ENCODE peak calls at places on chromosomes 4 and X, in six cellular contexts. One of them, this sample, is unnamed.

GRCh38 chr4:7073526-7074390 is 5.9 kb upstream of the GRPEL1 start:
- DNase-seq in WERI-Rb-1: peak; percentile 70
- DNase-seq in HepG2: peak; percentile 77
- DNase-seq in neuronal stem cell: peak; percentile 69
- DNase-seq in A673: peak; percentile 78
- DNase-seq in OCI-LY7: peak; percentile 68
- DNase-seq in this sample: peak; percentile 31

GRCh38 chr4:120765271-120765985 is 157.1 kb downstream of the PRDM5 start:
- DNase-seq in OCI-LY7: peak; percentile 70
- DNase-seq in HepG2: no peak
- DNase-seq in A673: no peak
- DNase-seq in WERI-Rb-1: no peak
- DNase-seq in neuronal stem cell: no peak
- DNase-seq in this sample: no peak

GRCh38 chrX:79369871-79370270 is 2.7 kb upstream of the ITM2A start:
- DNase-seq in neuronal stem cell: no peak
- DNase-seq in A673: no peak
- DNase-seq in HepG2: no peak
- DNase-seq in WERI-Rb-1: no peak
- DNase-seq in OCI-LY7: no peak
- DNase-seq in this sample: no peak

GRCh38 chr4:166279261-166279660 is 406.2 kb downstream of the TLL1 start:
- DNase-seq in HepG2: no peak
- DNase-seq in WERI-Rb-1: no peak
- DNase-seq in A673: peak; percentile 58
- DNase-seq in OCI-LY7: no peak
- DNase-seq in neuronal stem cell: no peak
- DNase-seq in this sample: peak; percentile 56

GRCh38 chr4:184021389-184021788 is 116.3 kb downstream of the STOX2 start:
- DNase-seq in HepG2: no peak
- DNase-seq in OCI-LY7: no peak
- DNase-seq in neuronal stem cell: no peak
- DNase-seq in WERI-Rb-1: no peak
- DNase-seq in A673: no peak
- DNase-seq in this sample: no peak

GRCh38 chrX:40166582-40166981 is 68.8 kb upstream of the BCOR start:
- DNase-seq in OCI-LY7: peak; percentile 80
- DNase-seq in A673: peak; percentile 75
- DNase-seq in HepG2: no peak
- DNase-seq in neuronal stem cell: no peak
- DNase-seq in WERI-Rb-1: peak; percentile 74
- DNase-seq in this sample: peak; percentile 57

GRCh38 chr4:156538210-156538609 is 433.4 kb downstream of the PDGFC start:
- DNase-seq in neuronal stem cell: no peak
- DNase-seq in WERI-Rb-1: no peak
- DNase-seq in A673: no peak
- DNase-seq in HepG2: no peak
- DNase-seq in OCI-LY7: no peak
- DNase-seq in this sample: no peak

GRCh38 chr4:107497054-107497453 is 223.0 kb downstream of the PAPSS1 start:
- DNase-seq in OCI-LY7: no peak
- DNase-seq in HepG2: no peak
- DNase-seq in A673: no peak
- DNase-seq in neuronal stem cell: no peak
- DNase-seq in WERI-Rb-1: no peak
- DNase-seq in this sample: peak; percentile 12

GRCh38 chr4:156931267-156931666 is 40.3 kb downstream of the PDGFC start:
- DNase-seq in HepG2: peak; percentile 70
- DNase-seq in A673: peak; percentile 82
- DNase-seq in WERI-Rb-1: no peak
- DNase-seq in neuronal stem cell: no peak
- DNase-seq in OCI-LY7: no peak
- DNase-seq in this sample: no peak

GRCh38 chr4:81472249-81473085 is 760 bp upstream of the RASGEF1B start:
- DNase-seq in neuronal stem cell: peak; percentile 35
- DNase-seq in OCI-LY7: peak; percentile 90
- DNase-seq in A673: peak; percentile 67
- DNase-seq in WERI-Rb-1: peak; percentile 36
- DNase-seq in HepG2: peak; percentile 24
- DNase-seq in this sample: peak; percentile 63

GRCh38 chr4:55670695-55671094 is 34.6 kb upstream of the NMU start:
- DNase-seq in WERI-Rb-1: no peak
- DNase-seq in HepG2: no peak
- DNase-seq in neuronal stem cell: no peak
- DNase-seq in A673: no peak
- DNase-seq in OCI-LY7: no peak
- DNase-seq in this sample: no peak

GRCh38 chr4:25022198-25022597 is 8.5 kb downstream of the LGI2 start:
- DNase-seq in OCI-LY7: no peak
- DNase-seq in neuronal stem cell: no peak
- DNase-seq in A673: no peak
- DNase-seq in HepG2: no peak
- DNase-seq in WERI-Rb-1: no peak
- DNase-seq in this sample: no peak

GRCh38 chr4:41257257-41257900 is 651 bp downstream of the UCHL1 start:
- DNase-seq in HepG2: no peak
- DNase-seq in neuronal stem cell: peak; percentile 53
- DNase-seq in A673: peak; percentile 85
- DNase-seq in WERI-Rb-1: peak; percentile 76
- DNase-seq in OCI-LY7: peak; percentile 79
- DNase-seq in this sample: no peak

GRCh38 chrX:47854474-47854873 is 17.8 kb downstream of the ZNF81 start:
- DNase-seq in OCI-LY7: peak; percentile 22
- DNase-seq in HepG2: no peak
- DNase-seq in neuronal stem cell: no peak
- DNase-seq in WERI-Rb-1: peak; percentile 50
- DNase-seq in A673: peak; percentile 52
- DNase-seq in this sample: no peak

DNA sequence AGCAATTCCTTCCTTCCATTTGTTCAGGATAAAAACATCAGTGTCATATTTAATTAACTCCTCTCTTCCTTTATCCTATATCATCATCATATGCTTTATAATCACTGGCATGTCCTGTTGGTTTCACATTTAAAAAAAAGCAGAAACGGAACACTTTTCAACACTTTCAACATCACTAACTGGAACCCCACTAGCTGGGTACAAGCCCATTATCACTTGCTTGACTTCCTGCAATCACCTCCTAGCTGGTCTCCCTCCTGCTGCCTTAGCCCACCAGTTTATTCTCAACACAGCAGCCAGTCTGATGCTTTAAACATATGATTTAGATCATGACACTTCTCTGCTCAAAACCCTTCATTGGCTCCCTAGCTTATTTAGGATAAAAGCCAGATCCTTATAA is 116.4 kb upstream of the LSM6 start:
- DNase-seq in neuronal stem cell: no peak
- DNase-seq in WERI-Rb-1: no peak
- DNase-seq in HepG2: no peak
- DNase-seq in OCI-LY7: peak; percentile 85
- DNase-seq in A673: no peak
- DNase-seq in this sample: no peak
- H3K4me3 ChIP-seq in neuronal stem cell: no peak overlapping the region
- H3K4me3 ChIP-seq in WERI-Rb-1: no peak overlapping the region
- H3K4me3 ChIP-seq in HepG2: no peak overlapping the region
- H3K4me3 ChIP-seq in OCI-LY7: peak overlapping the region; percentile 60
- H3K4me3 ChIP-seq in A673: no peak overlapping the region
- H3K4me3 ChIP-seq in this sample: no peak overlapping the region

DNA sequence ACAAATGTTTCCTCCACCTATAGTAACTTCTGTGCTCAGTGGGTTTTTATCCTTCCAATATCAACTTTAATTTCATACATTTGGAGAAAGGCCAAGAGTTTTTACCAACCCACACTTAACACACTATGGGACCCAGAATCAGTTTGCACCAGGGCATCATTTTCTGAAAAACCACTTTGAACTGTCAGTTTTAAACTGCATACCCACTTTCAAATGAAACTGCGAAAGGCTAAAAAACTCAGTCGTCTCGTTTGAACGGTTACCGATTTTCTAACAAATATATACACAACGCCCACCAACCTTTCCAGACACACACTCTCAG is 440 bp downstream of the ABCG2 start:
- DNase-seq in WERI-Rb-1: no peak
- DNase-seq in HepG2: no peak
- DNase-seq in neuronal stem cell: no peak
- DNase-seq in A673: no peak
- DNase-seq in OCI-LY7: no peak
- DNase-seq in this sample: peak; percentile 34
- H3K4me3 ChIP-seq in WERI-Rb-1: no peak overlapping the region
- H3K4me3 ChIP-seq in HepG2: peak overlapping the region; percentile 75
- H3K4me3 ChIP-seq in neuronal stem cell: peak overlapping the region; percentile 81
- H3K4me3 ChIP-seq in A673: peak overlapping the region; percentile 46
- H3K4me3 ChIP-seq in OCI-LY7: no peak overlapping the region
- H3K4me3 ChIP-seq in this sample: peak overlapping the region; percentile 51

GRCh38 chr4:39029752-39030694 is 2.2 kb downstream of the TMEM156 start:
- DNase-seq in neuronal stem cell: no peak
- DNase-seq in A673: no peak
- DNase-seq in OCI-LY7: peak; percentile 71
- DNase-seq in HepG2: no peak
- DNase-seq in WERI-Rb-1: no peak
- DNase-seq in this sample: no peak
- H3K4me3 ChIP-seq in neuronal stem cell: no peak overlapping the region
- H3K4me3 ChIP-seq in A673: no peak overlapping the region
- H3K4me3 ChIP-seq in OCI-LY7: peak overlapping the region; percentile 79
- H3K4me3 ChIP-seq in HepG2: no peak overlapping the region
- H3K4me3 ChIP-seq in WERI-Rb-1: no peak overlapping the region
- H3K4me3 ChIP-seq in this sample: no peak overlapping the region

GRCh38 chr4:2646386-2647149 is 109.6 kb downstream of the TNIP2 start:
- DNase-seq in neuronal stem cell: no peak
- DNase-seq in OCI-LY7: no peak
- DNase-seq in WERI-Rb-1: peak; percentile 0
- DNase-seq in HepG2: no peak
- DNase-seq in A673: no peak
- DNase-seq in this sample: no peak
- H3K4me3 ChIP-seq in neuronal stem cell: no peak overlapping the region
- H3K4me3 ChIP-seq in OCI-LY7: no peak overlapping the region
- H3K4me3 ChIP-seq in WERI-Rb-1: no peak overlapping the region
- H3K4me3 ChIP-seq in HepG2: no peak overlapping the region
- H3K4me3 ChIP-seq in A673: no peak overlapping the region
- H3K4me3 ChIP-seq in this sample: no peak overlapping the region

DNA sequence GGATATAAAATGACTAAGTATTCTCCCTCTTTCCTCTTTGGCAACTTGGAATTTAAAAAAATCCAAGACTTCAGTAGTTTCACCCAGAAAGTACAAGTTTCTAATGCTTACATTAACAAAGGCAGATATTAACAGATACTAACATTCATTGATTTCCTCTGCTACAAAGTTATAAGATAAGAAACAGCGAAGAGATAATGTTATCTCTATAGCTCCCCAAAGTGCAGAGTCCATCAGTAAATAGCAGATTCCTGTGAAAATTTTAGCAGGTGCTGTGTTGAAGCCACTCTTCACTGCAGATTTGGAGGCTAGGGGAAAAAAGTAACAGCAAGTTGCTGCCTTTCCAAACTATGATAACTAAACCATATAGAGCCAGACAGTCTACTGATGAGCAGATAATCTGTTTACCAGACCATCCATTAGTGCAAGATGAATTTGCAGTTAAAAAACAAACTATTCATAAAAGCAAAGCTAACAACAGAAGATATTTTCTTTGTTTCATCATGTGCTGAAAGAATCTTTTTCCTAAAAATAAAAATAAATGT is 3.3 kb upstream of the CAMK2D start:
- DNase-seq in OCI-LY7: no peak
- DNase-seq in HepG2: peak; percentile 47
- DNase-seq in A673: no peak
- DNase-seq in neuronal stem cell: no peak
- DNase-seq in WERI-Rb-1: no peak
- DNase-seq in this sample: no peak
- H3K4me3 ChIP-seq in OCI-LY7: no peak overlapping the region
- H3K4me3 ChIP-seq in HepG2: no peak overlapping the region
- H3K4me3 ChIP-seq in A673: no peak overlapping the region
- H3K4me3 ChIP-seq in neuronal stem cell: no peak overlapping the region
- H3K4me3 ChIP-seq in WERI-Rb-1: no peak overlapping the region
- H3K4me3 ChIP-seq in this sample: no peak overlapping the region

GRCh38 chrX:3598046-3598605 is 115.3 kb downstream of the PRKX start:
- DNase-seq in WERI-Rb-1: no peak
- DNase-seq in neuronal stem cell: no peak
- DNase-seq in A673: no peak
- DNase-seq in HepG2: no peak
- DNase-seq in OCI-LY7: no peak
- DNase-seq in this sample: no peak

GRCh38 chrX:3603026-3603661 is 110.3 kb downstream of the PRKX start:
- DNase-seq in WERI-Rb-1: no peak
- DNase-seq in A673: no peak
- DNase-seq in neuronal stem cell: no peak
- DNase-seq in OCI-LY7: no peak
- DNase-seq in HepG2: no peak
- DNase-seq in this sample: no peak

GRCh38 chrX:3598696-3599095 is 114.8 kb downstream of the PRKX start:
- DNase-seq in HepG2: no peak
- DNase-seq in OCI-LY7: no peak
- DNase-seq in neuronal stem cell: no peak
- DNase-seq in WERI-Rb-1: no peak
- DNase-seq in A673: no peak
- DNase-seq in this sample: no peak

DNA sequence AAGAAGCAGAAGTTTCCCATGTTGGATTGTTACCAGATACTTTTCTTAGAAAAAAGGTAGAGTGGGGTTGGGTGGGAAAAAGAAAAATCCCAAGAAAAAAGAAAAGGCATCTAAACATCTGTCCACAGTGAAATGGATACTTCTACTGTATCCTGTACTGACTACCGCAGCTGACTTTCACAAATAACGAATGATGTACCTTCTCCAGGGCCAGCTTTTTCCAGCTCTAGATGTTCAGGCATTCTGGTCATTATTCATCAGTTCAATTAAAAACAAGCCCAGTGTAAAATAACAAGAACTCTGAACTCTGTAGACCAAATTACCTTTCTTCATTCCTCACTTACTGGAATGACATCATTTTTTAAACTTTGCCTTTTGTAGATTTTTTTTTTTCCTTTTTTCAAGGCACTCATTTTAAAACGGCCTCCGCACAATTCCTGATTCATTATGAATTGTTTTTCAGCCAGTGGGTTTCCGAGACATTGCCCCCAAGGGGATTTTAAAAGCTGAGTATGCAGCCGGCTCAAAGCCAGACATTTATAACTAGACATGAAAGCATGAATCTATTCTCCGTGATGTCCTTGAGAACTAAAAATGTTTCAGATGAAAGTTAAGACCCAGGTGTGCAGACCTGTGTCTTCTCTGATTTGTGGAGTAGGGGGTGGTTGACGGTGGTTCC is 113.5 kb downstream of the PRKX start:
- DNase-seq in OCI-LY7: no peak
- DNase-seq in A673: peak; percentile 18
- DNase-seq in HepG2: no peak
- DNase-seq in neuronal stem cell: no peak
- DNase-seq in WERI-Rb-1: no peak
- DNase-seq in this sample: no peak
- H3K4me3 ChIP-seq in OCI-LY7: no peak overlapping the region
- H3K4me3 ChIP-seq in A673: no peak overlapping the region
- H3K4me3 ChIP-seq in HepG2: no peak overlapping the region
- H3K4me3 ChIP-seq in neuronal stem cell: no peak overlapping the region
- H3K4me3 ChIP-seq in WERI-Rb-1: no peak overlapping the region
- H3K4me3 ChIP-seq in this sample: no peak overlapping the region

This sample was measured in Jurkat, Clone E6-1.